ENCODE peak calls at places on chromosomes 11 and 22, in four cellular contexts. G is fibroblast of villous mesenchyme, I is nephron progenitor cell, E is body of pancreas. A is an unnamed sample.

GRCh38 chr11:59197990-59198389 is 14.7 kb downstream of the MPEG1 start:
- DNase-seq in G (peak; percentile 69), I (no peak), E (peak; percentile 77), A (peak; percentile 79)

GRCh38 chr11:96567193-96567592 is 177.4 kb downstream of the JRKL start:
- DNase-seq in G (peak; percentile 3), I (no peak), E (no peak), A (no peak)

GRCh38 chr11:111446404-111447152 is 65.6 kb downstream of the BTG4 start:
- DNase-seq in G (peak; percentile 90), I (peak; percentile 64), E (peak; percentile 87), A (peak; percentile 94)

GRCh38 chr11:61507962-61508824 is at the start of gene LRRC10B:
- DNase-seq in G (no peak), I (peak; percentile 86), E (peak; percentile 40), A (no peak)

GRCh38 chr22:46538816-46539163 is 1.4 kb upstream of the CELSR1 start:
- DNase-seq in G (no peak), I (no peak), E (no peak), A (no peak)

GRCh38 chr22:47605441-47605840 is 843.0 kb downstream of the TBC1D22A start:
- DNase-seq in G (no peak), I (no peak), E (no peak), A (no peak)

GRCh38 chr11:22875869-22876473 is 15.7 kb upstream of the CCDC179 start:
- DNase-seq in G (peak; percentile 75), I (peak; percentile 72), E (peak; percentile 80), A (peak; percentile 71)

GRCh38 chr11:27761356-27761755 is 61.1 kb upstream of the BDNF start:
- DNase-seq in G (no peak), I (no peak), E (no peak), A (no peak)

GRCh38 chr11:126653040-126653439 is 297.6 kb downstream of the ST3GAL4 start:
- DNase-seq in G (no peak), I (no peak), E (no peak), A (no peak)

GRCh38 chr11:9626778-9627394 is 37.0 kb upstream of the SWAP70 start:
- DNase-seq in G (no peak), I (no peak), E (no peak), A (no peak)

GRCh38 chr11:1879342-1879940 is 12.3 kb downstream of the PRR33 start:
- DNase-seq in G (no peak), I (no peak), E (peak; percentile 10), A (no peak)

GRCh38 chr11:39786281-39786680 is 1673.2 kb downstream of the LRRC4C start:
- DNase-seq in G (no peak), I (no peak), E (no peak), A (no peak)

GRCh38 chr11:68418671-68419070 is 41.9 kb upstream of the PPP6R3 start:
- DNase-seq in G (no peak), I (no peak), E (no peak), A (no peak)

GRCh38 chr11:7549681-7550080 is 35.9 kb downstream of the PPFIBP2 start:
- DNase-seq in G (no peak), I (no peak), E (no peak), A (no peak)

GRCh38 chr11:130211781-130212401 is 52.3 kb downstream of the ST14 start:
- DNase-seq in G (no peak), I (no peak), E (no peak), A (no peak)

GRCh38 chr22:20319041-20319744 is 667 bp downstream of the DGCR6L start:
- DNase-seq in G (peak; percentile 19), I (peak; percentile 38), E (no peak), A (no peak)

A was measured in globus pallidus.